ENCODE peak calls at places on chromosomes 6 and 20, in four cellular contexts. B, O, I and A are unnamed samples.

GRCh38 chr6:73233048-73233447 is 7.8 kb upstream of the KHDC1L start:
- DNase-seq in O (no peak), B (no peak), I (no peak), A (no peak)

GRCh38 chr6:142692942-142693341 is 252.0 kb downstream of the HIVEP2 start:
- DNase-seq in B (peak), O (peak), I (peak), A (peak)

GRCh38 chr6:146277142-146277541 is 248.3 kb downstream of the GRM1 start:
- DNase-seq in I (no peak), B (no peak), O (no peak), A (no peak)

GRCh38 chr20:21704408-21705385 is 767 bp upstream of the PAX1 start:
- DNase-seq in O (no peak), I (no peak), B (no peak), A (no peak)

GRCh38 chr6:131029661-131030297 is 33.3 kb downstream of the EPB41L2 start:
- DNase-seq in O (peak), B (no peak), I (no peak), A (no peak)

GRCh38 chr20:44104807-44105517 is 82.0 kb downstream of the JPH2 start:
- DNase-seq in B (no peak), I (no peak), O (peak), A (peak)

GRCh38 chr6:82015526-82015925 is 232.0 kb downstream of the IBTK start:
- DNase-seq in I (no peak), B (no peak), O (no peak), A (peak)

GRCh38 chr20:4090756-4091331 is 75.5 kb upstream of the RNF24 start:
- DNase-seq in B (no peak), O (peak), I (no peak), A (peak)

GRCh38 chr6:7108964-7109836 is 1.4 kb downstream of the RREB1 start:
- DNase-seq in O (peak), B (no peak), I (peak), A (peak)

GRCh38 chr6:46437671-46438221 is 53.5 kb downstream of the RCAN2 start:
- DNase-seq in I (no peak), O (no peak), B (no peak), A (no peak)

GRCh38 chr6:8088886-8089285 is 13.5 kb downstream of the EEF1E1 start:
- DNase-seq in O (no peak), I (no peak), B (no peak), A (no peak)

GRCh38 chr6:89745728-89746127 is 73.9 kb downstream of the MDN1 start:
- DNase-seq in I (no peak), O (no peak), B (no peak), A (no peak)

GRCh38 chr6:53734473-53735299 is 60.1 kb upstream of the LRRC1 start:
- DNase-seq in I (peak), B (peak), O (peak), A (peak)